ENCODE peak calls at places on chromosome 2, in ten cellular contexts. One of them, this sample, is unnamed.
A peak's percentile ranks its signal among the peaks of the same experiment; 100 is the strongest.

GRCh38 chr2:236119476-236119875 is 48.7 kb downstream of the GBX2 start:
- DNase-seq in GM13977: no peak
- DNase-seq in AG04450: no peak
- DNase-seq in HFF-Myc: no peak
- DNase-seq in left lung: peak; percentile 38
- DNase-seq in choroid plexus epithelial cell: no peak
- DNase-seq in colonic mucosa: no peak
- DNase-seq in adrenal gland: no peak
- DNase-seq in cardiac fibroblast: no peak
- DNase-seq in GM10248: no peak
- DNase-seq in this sample: no peak

GRCh38 chr2:191389288-191389687 is 144.1 kb downstream of the MYO1B start:
- DNase-seq in GM13977: no peak
- DNase-seq in AG04450: no peak
- DNase-seq in HFF-Myc: no peak
- DNase-seq in left lung: no peak
- DNase-seq in choroid plexus epithelial cell: no peak
- DNase-seq in colonic mucosa: no peak
- DNase-seq in adrenal gland: no peak
- DNase-seq in cardiac fibroblast: no peak
- DNase-seq in GM10248: no peak
- DNase-seq in this sample: no peak

GRCh38 chr2:31318360-31319336 is 84.7 kb downstream of the EHD3 start:
- DNase-seq in GM13977: peak; percentile 30
- DNase-seq in AG04450: peak; percentile 60
- DNase-seq in HFF-Myc: no peak
- DNase-seq in left lung: peak; percentile 81
- DNase-seq in choroid plexus epithelial cell: peak; percentile 97
- DNase-seq in colonic mucosa: peak; percentile 22
- DNase-seq in adrenal gland: no peak
- DNase-seq in cardiac fibroblast: peak; percentile 44
- DNase-seq in GM10248: no peak
- DNase-seq in this sample: no peak

GRCh38 chr2:96953611-96954489 is 32.5 kb downstream of the FAM178B start:
- DNase-seq in GM13977: peak; percentile 45
- DNase-seq in AG04450: no peak
- DNase-seq in HFF-Myc: no peak
- DNase-seq in left lung: peak; percentile 43
- DNase-seq in choroid plexus epithelial cell: no peak
- DNase-seq in colonic mucosa: no peak
- DNase-seq in adrenal gland: no peak
- DNase-seq in cardiac fibroblast: no peak
- DNase-seq in GM10248: peak; percentile 58
- DNase-seq in this sample: no peak

GRCh38 chr2:161873689-161874088 is 200.3 kb downstream of the DPP4 start:
- DNase-seq in GM13977: no peak
- DNase-seq in AG04450: no peak
- DNase-seq in HFF-Myc: no peak
- DNase-seq in left lung: peak; percentile 10
- DNase-seq in choroid plexus epithelial cell: no peak
- DNase-seq in colonic mucosa: no peak
- DNase-seq in adrenal gland: no peak
- DNase-seq in cardiac fibroblast: no peak
- DNase-seq in GM10248: no peak
- DNase-seq in this sample: no peak

GRCh38 chr2:151363709-151364108 is 6.3 kb downstream of the TNFAIP6 start:
- DNase-seq in GM13977: peak; percentile 57
- DNase-seq in AG04450: no peak
- DNase-seq in HFF-Myc: no peak
- DNase-seq in left lung: no peak
- DNase-seq in choroid plexus epithelial cell: peak; percentile 52
- DNase-seq in colonic mucosa: no peak
- DNase-seq in adrenal gland: no peak
- DNase-seq in cardiac fibroblast: peak; percentile 86
- DNase-seq in GM10248: peak; percentile 44
- DNase-seq in this sample: no peak

GRCh38 chr2:226995625-226996041 is 159.8 kb downstream of the RHBDD1 start:
- DNase-seq in GM13977: peak; percentile 30
- DNase-seq in AG04450: peak; percentile 24
- DNase-seq in HFF-Myc: no peak
- DNase-seq in left lung: peak; percentile 72
- DNase-seq in choroid plexus epithelial cell: peak; percentile 94
- DNase-seq in colonic mucosa: no peak
- DNase-seq in adrenal gland: peak; percentile 92
- DNase-seq in cardiac fibroblast: peak; percentile 76
- DNase-seq in GM10248: peak; percentile 46
- DNase-seq in this sample: no peak

GRCh38 chr2:237429761-237430160 is 15.8 kb upstream of the COL6A3 start:
- DNase-seq in GM13977: no peak
- DNase-seq in AG04450: no peak
- DNase-seq in HFF-Myc: no peak
- DNase-seq in left lung: peak; percentile 81
- DNase-seq in choroid plexus epithelial cell: peak; percentile 42
- DNase-seq in colonic mucosa: no peak
- DNase-seq in adrenal gland: no peak
- DNase-seq in cardiac fibroblast: no peak
- DNase-seq in GM10248: no peak
- DNase-seq in this sample: no peak

GRCh38 chr2:174617713-174618112 is 20.1 kb upstream of the WIPF1 start:
- DNase-seq in GM13977: no peak
- DNase-seq in AG04450: no peak
- DNase-seq in HFF-Myc: no peak
- DNase-seq in left lung: no peak
- DNase-seq in choroid plexus epithelial cell: no peak
- DNase-seq in colonic mucosa: no peak
- DNase-seq in adrenal gland: no peak
- DNase-seq in cardiac fibroblast: no peak
- DNase-seq in GM10248: no peak
- DNase-seq in this sample: no peak

GRCh38 chr2:223047260-223047761 is 4.7 kb upstream of the KCNE4 start:
- DNase-seq in GM13977: no peak
- DNase-seq in AG04450: no peak
- DNase-seq in HFF-Myc: no peak
- DNase-seq in left lung: no peak
- DNase-seq in choroid plexus epithelial cell: peak; percentile 80
- DNase-seq in colonic mucosa: no peak
- DNase-seq in adrenal gland: no peak
- DNase-seq in cardiac fibroblast: peak; percentile 83
- DNase-seq in GM10248: no peak
- DNase-seq in this sample: no peak

GRCh38 chr2:124575497-124575896 is 550.4 kb downstream of the CNTNAP5 start:
- DNase-seq in GM13977: no peak
- DNase-seq in AG04450: no peak
- DNase-seq in HFF-Myc: no peak
- DNase-seq in left lung: no peak
- DNase-seq in choroid plexus epithelial cell: no peak
- DNase-seq in colonic mucosa: no peak
- DNase-seq in adrenal gland: no peak
- DNase-seq in cardiac fibroblast: no peak
- DNase-seq in GM10248: no peak
- DNase-seq in this sample: no peak

GRCh38 chr2:180017764-180018163 is 10.7 kb upstream of the CWC22 start:
- DNase-seq in GM13977: no peak
- DNase-seq in AG04450: no peak
- DNase-seq in HFF-Myc: no peak
- DNase-seq in left lung: no peak
- DNase-seq in choroid plexus epithelial cell: peak; percentile 48
- DNase-seq in colonic mucosa: no peak
- DNase-seq in adrenal gland: peak; percentile 26
- DNase-seq in cardiac fibroblast: peak; percentile 91
- DNase-seq in GM10248: no peak
- DNase-seq in this sample: no peak

GRCh38 chr2:190646780-190647626 is 1.9 kb upstream of the NAB1 start:
- DNase-seq in GM13977: no peak
- DNase-seq in AG04450: no peak
- DNase-seq in HFF-Myc: no peak
- DNase-seq in left lung: no peak
- DNase-seq in choroid plexus epithelial cell: no peak
- DNase-seq in colonic mucosa: peak; percentile 30
- DNase-seq in adrenal gland: no peak
- DNase-seq in cardiac fibroblast: peak; percentile 37
- DNase-seq in GM10248: no peak
- DNase-seq in this sample: no peak

GRCh38 chr2:44547713-44548112 is 186.0 kb downstream of the CAMKMT start:
- DNase-seq in GM13977: no peak
- DNase-seq in AG04450: no peak
- DNase-seq in HFF-Myc: no peak
- DNase-seq in left lung: no peak
- DNase-seq in choroid plexus epithelial cell: no peak
- DNase-seq in colonic mucosa: no peak
- DNase-seq in adrenal gland: peak; percentile 81
- DNase-seq in cardiac fibroblast: no peak
- DNase-seq in GM10248: no peak
- DNase-seq in this sample: no peak

GRCh38 chr2:217714268-217714643 is 288.5 kb downstream of the TNS1 start:
- DNase-seq in GM13977: no peak
- DNase-seq in AG04450: no peak
- DNase-seq in HFF-Myc: no peak
- DNase-seq in left lung: peak; percentile 86
- DNase-seq in choroid plexus epithelial cell: peak; percentile 24
- DNase-seq in colonic mucosa: no peak
- DNase-seq in adrenal gland: peak; percentile 81
- DNase-seq in cardiac fibroblast: peak; percentile 64
- DNase-seq in GM10248: no peak
- DNase-seq in this sample: no peak

GRCh38 chr2:216539791-216540241 is 41.2 kb downstream of the RPL37A start:
- DNase-seq in GM13977: peak; percentile 38
- DNase-seq in AG04450: no peak
- DNase-seq in HFF-Myc: peak; percentile 70
- DNase-seq in left lung: peak; percentile 75
- DNase-seq in choroid plexus epithelial cell: no peak
- DNase-seq in colonic mucosa: peak; percentile 72
- DNase-seq in adrenal gland: peak; percentile 77
- DNase-seq in cardiac fibroblast: no peak
- DNase-seq in GM10248: peak; percentile 55
- DNase-seq in this sample: no peak

GRCh38 chr2:1625281-1626001 is 118.9 kb downstream of the PXDN start:
- DNase-seq in GM13977: no peak
- DNase-seq in AG04450: peak; percentile 37
- DNase-seq in HFF-Myc: peak; percentile 76
- DNase-seq in left lung: peak; percentile 87
- DNase-seq in choroid plexus epithelial cell: peak; percentile 88
- DNase-seq in colonic mucosa: no peak
- DNase-seq in adrenal gland: no peak
- DNase-seq in cardiac fibroblast: peak; percentile 59
- DNase-seq in GM10248: no peak
- DNase-seq in this sample: no peak

GRCh38 chr2:166375736-166376487 is at the start of gene SCN9A:
- DNase-seq in GM13977: peak; percentile 13
- DNase-seq in AG04450: no peak
- DNase-seq in HFF-Myc: no peak
- DNase-seq in left lung: peak; percentile 95
- DNase-seq in choroid plexus epithelial cell: peak; percentile 62
- DNase-seq in colonic mucosa: peak; percentile 87
- DNase-seq in adrenal gland: peak; percentile 47
- DNase-seq in cardiac fibroblast: peak; percentile 76
- DNase-seq in GM10248: peak; percentile 15
- DNase-seq in this sample: peak; percentile 66

GRCh38 chr2:224595518-224595917 is 10.4 kb upstream of the CUL3 start:
- DNase-seq in GM13977: no peak
- DNase-seq in AG04450: no peak
- DNase-seq in HFF-Myc: no peak
- DNase-seq in left lung: no peak
- DNase-seq in choroid plexus epithelial cell: no peak
- DNase-seq in colonic mucosa: no peak
- DNase-seq in adrenal gland: no peak
- DNase-seq in cardiac fibroblast: no peak
- DNase-seq in GM10248: no peak
- DNase-seq in this sample: no peak

DNA sequence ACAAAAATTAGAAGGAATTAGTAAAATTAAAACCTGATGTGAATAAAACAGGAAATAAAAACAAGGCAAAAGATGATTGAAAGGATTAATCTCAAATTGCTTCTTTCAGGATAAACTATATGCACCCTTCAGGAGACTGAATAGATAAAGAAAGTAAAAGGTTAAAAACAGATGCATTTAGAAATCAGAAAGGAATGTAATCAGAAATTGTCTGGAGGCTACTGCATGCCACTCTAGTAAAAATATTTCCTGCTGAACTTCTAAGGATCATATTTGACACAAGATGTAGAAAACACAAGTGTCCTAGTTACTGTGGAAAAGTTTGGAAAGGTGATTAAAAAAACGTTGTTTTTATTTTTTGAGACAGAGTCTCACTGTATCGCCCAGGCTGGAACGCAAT is 16.2 kb downstream of the CHCHD5 start:
- DNase-seq in GM13977: no peak
- DNase-seq in AG04450: no peak
- DNase-seq in HFF-Myc: no peak
- DNase-seq in left lung: no peak
- DNase-seq in choroid plexus epithelial cell: no peak
- DNase-seq in colonic mucosa: no peak
- DNase-seq in adrenal gland: no peak
- DNase-seq in cardiac fibroblast: no peak
- DNase-seq in GM10248: no peak
- DNase-seq in this sample: no peak
- TF ChIP-seq CTCF in GM13977: no peak
- TF ChIP-seq CTCF in AG04450: no peak
- TF ChIP-seq CTCF in HFF-Myc: no peak
- TF ChIP-seq CTCF in left lung: no peak
- TF ChIP-seq CTCF in choroid plexus epithelial cell: no peak
- TF ChIP-seq CTCF in colonic mucosa: no peak
- TF ChIP-seq CTCF in adrenal gland: no peak
- TF ChIP-seq CTCF in cardiac fibroblast: no peak
- TF ChIP-seq CTCF in GM10248: no peak
- TF ChIP-seq CTCF in this sample: no peak

GRCh38 chr2:186460465-186460864 is 25.6 kb upstream of the ZC3H15 start:
- DNase-seq in GM13977: no peak
- DNase-seq in AG04450: peak; percentile 4
- DNase-seq in HFF-Myc: no peak
- DNase-seq in left lung: no peak
- DNase-seq in choroid plexus epithelial cell: peak; percentile 38
- DNase-seq in colonic mucosa: no peak
- DNase-seq in adrenal gland: no peak
- DNase-seq in cardiac fibroblast: peak; percentile 35
- DNase-seq in GM10248: no peak
- DNase-seq in this sample: no peak
- TF ChIP-seq CTCF in GM13977: peak; percentile 56
- TF ChIP-seq CTCF in AG04450: peak; percentile 45
- TF ChIP-seq CTCF in HFF-Myc: no peak
- TF ChIP-seq CTCF in left lung: peak; percentile 22
- TF ChIP-seq CTCF in choroid plexus epithelial cell: peak; percentile 35
- TF ChIP-seq CTCF in colonic mucosa: peak; percentile 31
- TF ChIP-seq CTCF in adrenal gland: peak; percentile 41
- TF ChIP-seq CTCF in cardiac fibroblast: peak; percentile 34
- TF ChIP-seq CTCF in GM10248: peak; percentile 45
- TF ChIP-seq CTCF in this sample: peak; percentile 45

GRCh38 chr2:149645391-149645790 is 57.8 kb upstream of the MMADHC start:
- DNase-seq in GM13977: no peak
- DNase-seq in AG04450: no peak
- DNase-seq in HFF-Myc: peak; percentile 17
- DNase-seq in left lung: no peak
- DNase-seq in choroid plexus epithelial cell: peak; percentile 42
- DNase-seq in colonic mucosa: no peak
- DNase-seq in adrenal gland: no peak
- DNase-seq in cardiac fibroblast: peak; percentile 44
- DNase-seq in GM10248: no peak
- DNase-seq in this sample: no peak
- TF ChIP-seq CTCF in GM13977: no peak
- TF ChIP-seq CTCF in AG04450: peak; percentile 39
- TF ChIP-seq CTCF in HFF-Myc: peak; percentile 20
- TF ChIP-seq CTCF in left lung: no peak
- TF ChIP-seq CTCF in choroid plexus epithelial cell: peak; percentile 42
- TF ChIP-seq CTCF in colonic mucosa: no peak
- TF ChIP-seq CTCF in adrenal gland: no peak
- TF ChIP-seq CTCF in cardiac fibroblast: peak; percentile 26
- TF ChIP-seq CTCF in GM10248: no peak
- TF ChIP-seq CTCF in this sample: no peak

GRCh38 chr2:62817348-62817747 is 111.8 kb downstream of the EHBP1 start:
- DNase-seq in GM13977: no peak
- DNase-seq in AG04450: no peak
- DNase-seq in HFF-Myc: no peak
- DNase-seq in left lung: no peak
- DNase-seq in choroid plexus epithelial cell: no peak
- DNase-seq in colonic mucosa: no peak
- DNase-seq in adrenal gland: no peak
- DNase-seq in cardiac fibroblast: no peak
- DNase-seq in GM10248: no peak
- DNase-seq in this sample: no peak
- TF ChIP-seq CTCF in GM13977: no peak
- TF ChIP-seq CTCF in AG04450: no peak
- TF ChIP-seq CTCF in HFF-Myc: no peak
- TF ChIP-seq CTCF in left lung: no peak
- TF ChIP-seq CTCF in choroid plexus epithelial cell: no peak
- TF ChIP-seq CTCF in colonic mucosa: no peak
- TF ChIP-seq CTCF in adrenal gland: no peak
- TF ChIP-seq CTCF in cardiac fibroblast: no peak
- TF ChIP-seq CTCF in GM10248: no peak
- TF ChIP-seq CTCF in this sample: no peak

This sample was measured in mesothelial cell of epicardium.